ENCODE peak calls at places on chromosomes 16 and 17, in nine cellular contexts. One of them, this sample, is unnamed.

GRCh38 chr17:75059369-75060345 is 12.6 kb downstream of the KCTD2 start:
- DNase-seq in activated naive CD4-positive, alpha-beta T cell: no peak
- DNase-seq in RPMI7951: peak; percentile 29
- DNase-seq in fibroblast of lung: peak; percentile 84
- DNase-seq in brain microvascular endothelial cell: peak; percentile 63
- DNase-seq in HFF-Myc: no peak
- DNase-seq in amniotic stem cell: peak; percentile 71
- DNase-seq in omental fat pad: no peak
- DNase-seq in NCI-H1092: no peak
- DNase-seq in this sample: no peak

GRCh38 chr16:20385844-20386832 is 18.4 kb downstream of the PDILT start:
- DNase-seq in activated naive CD4-positive, alpha-beta T cell: peak; percentile 8
- DNase-seq in RPMI7951: peak; percentile 23
- DNase-seq in fibroblast of lung: peak; percentile 39
- DNase-seq in brain microvascular endothelial cell: peak; percentile 48
- DNase-seq in HFF-Myc: peak; percentile 16
- DNase-seq in amniotic stem cell: peak; percentile 40
- DNase-seq in omental fat pad: peak; percentile 46
- DNase-seq in NCI-H1092: peak; percentile 52
- DNase-seq in this sample: no peak

GRCh38 chr17:2849327-2849670 is 53.1 kb downstream of the RAP1GAP2 start:
- DNase-seq in activated naive CD4-positive, alpha-beta T cell: no peak
- DNase-seq in RPMI7951: no peak
- DNase-seq in fibroblast of lung: no peak
- DNase-seq in brain microvascular endothelial cell: no peak
- DNase-seq in HFF-Myc: no peak
- DNase-seq in amniotic stem cell: no peak
- DNase-seq in omental fat pad: no peak
- DNase-seq in NCI-H1092: no peak
- DNase-seq in this sample: no peak

GRCh38 chr16:85027968-85028637 is 508 bp downstream of the KIAA0513 start:
- DNase-seq in activated naive CD4-positive, alpha-beta T cell: no peak
- DNase-seq in RPMI7951: no peak
- DNase-seq in fibroblast of lung: no peak
- DNase-seq in brain microvascular endothelial cell: no peak
- DNase-seq in HFF-Myc: no peak
- DNase-seq in amniotic stem cell: no peak
- DNase-seq in omental fat pad: no peak
- DNase-seq in NCI-H1092: no peak
- DNase-seq in this sample: no peak

GRCh38 chr17:57781386-57782050 is 36.4 kb upstream of the CCDC182 start:
- DNase-seq in activated naive CD4-positive, alpha-beta T cell: no peak
- DNase-seq in RPMI7951: no peak
- DNase-seq in fibroblast of lung: no peak
- DNase-seq in brain microvascular endothelial cell: no peak
- DNase-seq in HFF-Myc: no peak
- DNase-seq in amniotic stem cell: no peak
- DNase-seq in omental fat pad: no peak
- DNase-seq in NCI-H1092: no peak
- DNase-seq in this sample: no peak

GRCh38 chr17:42200702-42201101 is 6.4 kb upstream of the GHDC start:
- DNase-seq in activated naive CD4-positive, alpha-beta T cell: no peak
- DNase-seq in RPMI7951: no peak
- DNase-seq in fibroblast of lung: peak; percentile 12
- DNase-seq in brain microvascular endothelial cell: no peak
- DNase-seq in HFF-Myc: no peak
- DNase-seq in amniotic stem cell: no peak
- DNase-seq in omental fat pad: no peak
- DNase-seq in NCI-H1092: no peak
- DNase-seq in this sample: no peak

GRCh38 chr17:64073771-64074703 is 53.6 kb upstream of the ICAM2 start:
- DNase-seq in activated naive CD4-positive, alpha-beta T cell: no peak
- DNase-seq in RPMI7951: no peak
- DNase-seq in fibroblast of lung: no peak
- DNase-seq in brain microvascular endothelial cell: no peak
- DNase-seq in HFF-Myc: no peak
- DNase-seq in amniotic stem cell: no peak
- DNase-seq in omental fat pad: no peak
- DNase-seq in NCI-H1092: no peak
- DNase-seq in this sample: no peak

GRCh38 chr17:29933379-29933778 is 3.4 kb upstream of the SSH2 start:
- DNase-seq in activated naive CD4-positive, alpha-beta T cell: no peak
- DNase-seq in RPMI7951: peak; percentile 22
- DNase-seq in fibroblast of lung: peak; percentile 50
- DNase-seq in brain microvascular endothelial cell: peak; percentile 16
- DNase-seq in HFF-Myc: peak; percentile 16
- DNase-seq in amniotic stem cell: no peak
- DNase-seq in omental fat pad: no peak
- DNase-seq in NCI-H1092: no peak
- DNase-seq in this sample: no peak

GRCh38 chr16:81723098-81723723 is 55.9 kb upstream of the PLCG2 start:
- DNase-seq in activated naive CD4-positive, alpha-beta T cell: no peak
- DNase-seq in RPMI7951: peak; percentile 77
- DNase-seq in fibroblast of lung: peak; percentile 88
- DNase-seq in brain microvascular endothelial cell: peak; percentile 77
- DNase-seq in HFF-Myc: no peak
- DNase-seq in amniotic stem cell: peak; percentile 92
- DNase-seq in omental fat pad: no peak
- DNase-seq in NCI-H1092: peak; percentile 86
- DNase-seq in this sample: peak; percentile 61

GRCh38 chr16:3514621-3515020 is 13.8 kb downstream of the CLUAP1 start:
- DNase-seq in activated naive CD4-positive, alpha-beta T cell: no peak
- DNase-seq in RPMI7951: no peak
- DNase-seq in fibroblast of lung: peak; percentile 29
- DNase-seq in brain microvascular endothelial cell: peak; percentile 74
- DNase-seq in HFF-Myc: no peak
- DNase-seq in amniotic stem cell: no peak
- DNase-seq in omental fat pad: no peak
- DNase-seq in NCI-H1092: no peak
- DNase-seq in this sample: no peak

GRCh38 chr17:58285422-58285810 is 4.7 kb upstream of the MPO start:
- DNase-seq in activated naive CD4-positive, alpha-beta T cell: no peak
- DNase-seq in RPMI7951: no peak
- DNase-seq in fibroblast of lung: peak; percentile 6
- DNase-seq in brain microvascular endothelial cell: no peak
- DNase-seq in HFF-Myc: no peak
- DNase-seq in amniotic stem cell: no peak
- DNase-seq in omental fat pad: no peak
- DNase-seq in NCI-H1092: no peak
- DNase-seq in this sample: no peak

GRCh38 chr17:77723071-77723908 is 235.2 kb upstream of the TNRC6C start:
- DNase-seq in activated naive CD4-positive, alpha-beta T cell: no peak
- DNase-seq in RPMI7951: no peak
- DNase-seq in fibroblast of lung: no peak
- DNase-seq in brain microvascular endothelial cell: no peak
- DNase-seq in HFF-Myc: no peak
- DNase-seq in amniotic stem cell: no peak
- DNase-seq in omental fat pad: no peak
- DNase-seq in NCI-H1092: peak; percentile 63
- DNase-seq in this sample: no peak

GRCh38 chr17:41539071-41539492 is 11.0 kb upstream of the KRT19 start:
- DNase-seq in activated naive CD4-positive, alpha-beta T cell: no peak
- DNase-seq in RPMI7951: no peak
- DNase-seq in fibroblast of lung: no peak
- DNase-seq in brain microvascular endothelial cell: no peak
- DNase-seq in HFF-Myc: no peak
- DNase-seq in amniotic stem cell: no peak
- DNase-seq in omental fat pad: no peak
- DNase-seq in NCI-H1092: no peak
- DNase-seq in this sample: no peak

GRCh38 chr16:11736903-11737302 is 5.8 kb downstream of the TXNDC11 start:
- DNase-seq in activated naive CD4-positive, alpha-beta T cell: no peak
- DNase-seq in RPMI7951: no peak
- DNase-seq in fibroblast of lung: no peak
- DNase-seq in brain microvascular endothelial cell: no peak
- DNase-seq in HFF-Myc: no peak
- DNase-seq in amniotic stem cell: no peak
- DNase-seq in omental fat pad: no peak
- DNase-seq in NCI-H1092: no peak
- DNase-seq in this sample: no peak

GRCh38 chr16:19406891-19407491 is 10.7 kb upstream of the TMC5 start:
- DNase-seq in activated naive CD4-positive, alpha-beta T cell: no peak
- DNase-seq in RPMI7951: no peak
- DNase-seq in fibroblast of lung: no peak
- DNase-seq in brain microvascular endothelial cell: no peak
- DNase-seq in HFF-Myc: no peak
- DNase-seq in amniotic stem cell: no peak
- DNase-seq in omental fat pad: no peak
- DNase-seq in NCI-H1092: no peak
- DNase-seq in this sample: no peak

GRCh38 chr17:70329751-70330150 is 160.4 kb downstream of the KCNJ2 start:
- DNase-seq in activated naive CD4-positive, alpha-beta T cell: no peak
- DNase-seq in RPMI7951: no peak
- DNase-seq in fibroblast of lung: no peak
- DNase-seq in brain microvascular endothelial cell: no peak
- DNase-seq in HFF-Myc: no peak
- DNase-seq in amniotic stem cell: no peak
- DNase-seq in omental fat pad: no peak
- DNase-seq in NCI-H1092: peak; percentile 25
- DNase-seq in this sample: no peak

GRCh38 chr17:41504126-41504977 is 1.1 kb downstream of the KRT13 start:
- DNase-seq in activated naive CD4-positive, alpha-beta T cell: no peak
- DNase-seq in RPMI7951: no peak
- DNase-seq in fibroblast of lung: no peak
- DNase-seq in brain microvascular endothelial cell: no peak
- DNase-seq in HFF-Myc: no peak
- DNase-seq in amniotic stem cell: no peak
- DNase-seq in omental fat pad: no peak
- DNase-seq in NCI-H1092: no peak
- DNase-seq in this sample: no peak

GRCh38 chr16:89623511-89624232 is 10.2 kb downstream of the DPEP1 start:
- DNase-seq in activated naive CD4-positive, alpha-beta T cell: no peak
- DNase-seq in RPMI7951: peak; percentile 85
- DNase-seq in fibroblast of lung: no peak
- DNase-seq in brain microvascular endothelial cell: peak; percentile 16
- DNase-seq in HFF-Myc: no peak
- DNase-seq in amniotic stem cell: no peak
- DNase-seq in omental fat pad: no peak
- DNase-seq in NCI-H1092: no peak
- DNase-seq in this sample: no peak

GRCh38 chr17:29154516-29155234 is 25.5 kb downstream of the MYO18A start:
- DNase-seq in activated naive CD4-positive, alpha-beta T cell: no peak
- DNase-seq in RPMI7951: peak; percentile 51
- DNase-seq in fibroblast of lung: no peak
- DNase-seq in brain microvascular endothelial cell: no peak
- DNase-seq in HFF-Myc: no peak
- DNase-seq in amniotic stem cell: no peak
- DNase-seq in omental fat pad: no peak
- DNase-seq in NCI-H1092: no peak
- DNase-seq in this sample: no peak

GRCh38 chr16:81514041-81514559 is 69.5 kb downstream of the CMIP start:
- DNase-seq in activated naive CD4-positive, alpha-beta T cell: no peak
- DNase-seq in RPMI7951: no peak
- DNase-seq in fibroblast of lung: no peak
- DNase-seq in brain microvascular endothelial cell: no peak
- DNase-seq in HFF-Myc: no peak
- DNase-seq in amniotic stem cell: no peak
- DNase-seq in omental fat pad: no peak
- DNase-seq in NCI-H1092: no peak
- DNase-seq in this sample: no peak

GRCh38 chr17:2170023-2170422 is 115.1 kb downstream of the HIC1 start:
- DNase-seq in activated naive CD4-positive, alpha-beta T cell: no peak
- DNase-seq in RPMI7951: no peak
- DNase-seq in fibroblast of lung: no peak
- DNase-seq in brain microvascular endothelial cell: no peak
- DNase-seq in HFF-Myc: no peak
- DNase-seq in amniotic stem cell: no peak
- DNase-seq in omental fat pad: no peak
- DNase-seq in NCI-H1092: no peak
- DNase-seq in this sample: no peak

GRCh38 chr16:31221357-31222160 is 4.6 kb upstream of the PYDC1 start:
- DNase-seq in activated naive CD4-positive, alpha-beta T cell: no peak
- DNase-seq in RPMI7951: no peak
- DNase-seq in fibroblast of lung: no peak
- DNase-seq in brain microvascular endothelial cell: no peak
- DNase-seq in HFF-Myc: no peak
- DNase-seq in amniotic stem cell: no peak
- DNase-seq in omental fat pad: no peak
- DNase-seq in NCI-H1092: no peak
- DNase-seq in this sample: no peak

GRCh38 chr16:28189237-28189636 is 22.5 kb downstream of the XPO6 start:
- DNase-seq in activated naive CD4-positive, alpha-beta T cell: no peak
- DNase-seq in RPMI7951: no peak
- DNase-seq in fibroblast of lung: peak; percentile 43
- DNase-seq in brain microvascular endothelial cell: no peak
- DNase-seq in HFF-Myc: no peak
- DNase-seq in amniotic stem cell: no peak
- DNase-seq in omental fat pad: no peak
- DNase-seq in NCI-H1092: no peak
- DNase-seq in this sample: no peak

GRCh38 chr17:36544049-36544319 is 735 bp upstream of the GGNBP2 start:
- DNase-seq in activated naive CD4-positive, alpha-beta T cell: no peak
- DNase-seq in RPMI7951: peak; percentile 60
- DNase-seq in fibroblast of lung: no peak
- DNase-seq in brain microvascular endothelial cell: peak; percentile 47
- DNase-seq in HFF-Myc: no peak
- DNase-seq in amniotic stem cell: no peak
- DNase-seq in omental fat pad: no peak
- DNase-seq in NCI-H1092: no peak
- DNase-seq in this sample: no peak

GRCh38 chr17:31715436-31715835 is 143.6 kb downstream of the COPRS start:
- DNase-seq in activated naive CD4-positive, alpha-beta T cell: no peak
- DNase-seq in RPMI7951: no peak
- DNase-seq in fibroblast of lung: no peak
- DNase-seq in brain microvascular endothelial cell: no peak
- DNase-seq in HFF-Myc: no peak
- DNase-seq in amniotic stem cell: no peak
- DNase-seq in omental fat pad: no peak
- DNase-seq in NCI-H1092: no peak
- DNase-seq in this sample: no peak

GRCh38 chr16:49588729-49589384 is 215.3 kb downstream of the C16orf78 start:
- DNase-seq in activated naive CD4-positive, alpha-beta T cell: no peak
- DNase-seq in RPMI7951: peak; percentile 22
- DNase-seq in fibroblast of lung: peak; percentile 44
- DNase-seq in brain microvascular endothelial cell: peak; percentile 86
- DNase-seq in HFF-Myc: no peak
- DNase-seq in amniotic stem cell: no peak
- DNase-seq in omental fat pad: no peak
- DNase-seq in NCI-H1092: no peak
- DNase-seq in this sample: no peak

GRCh38 chr16:19001788-19002187 is 18.1 kb downstream of the TMC7 start:
- DNase-seq in activated naive CD4-positive, alpha-beta T cell: no peak
- DNase-seq in RPMI7951: peak; percentile 99
- DNase-seq in fibroblast of lung: peak; percentile 68
- DNase-seq in brain microvascular endothelial cell: no peak
- DNase-seq in HFF-Myc: peak; percentile 72
- DNase-seq in amniotic stem cell: no peak
- DNase-seq in omental fat pad: no peak
- DNase-seq in NCI-H1092: no peak
- DNase-seq in this sample: peak; percentile 47

GRCh38 chr17:29181226-29181625 is 1.0 kb upstream of the MYO18A start:
- DNase-seq in activated naive CD4-positive, alpha-beta T cell: no peak
- DNase-seq in RPMI7951: no peak
- DNase-seq in fibroblast of lung: no peak
- DNase-seq in brain microvascular endothelial cell: no peak
- DNase-seq in HFF-Myc: no peak
- DNase-seq in amniotic stem cell: no peak
- DNase-seq in omental fat pad: no peak
- DNase-seq in NCI-H1092: no peak
- DNase-seq in this sample: no peak

GRCh38 chr16:7866144-7866543 is 533.5 kb downstream of the RBFOX1 start:
- DNase-seq in activated naive CD4-positive, alpha-beta T cell: no peak
- DNase-seq in RPMI7951: no peak
- DNase-seq in fibroblast of lung: no peak
- DNase-seq in brain microvascular endothelial cell: no peak
- DNase-seq in HFF-Myc: no peak
- DNase-seq in amniotic stem cell: no peak
- DNase-seq in omental fat pad: no peak
- DNase-seq in NCI-H1092: no peak
- DNase-seq in this sample: no peak

GRCh38 chr17:55794681-55795080 is 43.8 kb downstream of the PCTP start:
- DNase-seq in activated naive CD4-positive, alpha-beta T cell: no peak
- DNase-seq in RPMI7951: no peak
- DNase-seq in fibroblast of lung: no peak
- DNase-seq in brain microvascular endothelial cell: no peak
- DNase-seq in HFF-Myc: no peak
- DNase-seq in amniotic stem cell: no peak
- DNase-seq in omental fat pad: no peak
- DNase-seq in NCI-H1092: no peak
- DNase-seq in this sample: no peak

GRCh38 chr16:67869653-67870052 is 3.2 kb upstream of the EDC4 start:
- DNase-seq in activated naive CD4-positive, alpha-beta T cell: no peak
- DNase-seq in RPMI7951: no peak
- DNase-seq in fibroblast of lung: no peak
- DNase-seq in brain microvascular endothelial cell: no peak
- DNase-seq in HFF-Myc: no peak
- DNase-seq in amniotic stem cell: no peak
- DNase-seq in omental fat pad: no peak
- DNase-seq in NCI-H1092: no peak
- DNase-seq in this sample: no peak

This sample was measured in HS-27A.